ENCODE peak calls at places on chromosomes 4 and X, in five cellular contexts. Y is fibroblast of mammary gland, M is cardiac fibroblast, B is fibroblast of lung, P is coronary artery. R is an unnamed sample.

GRCh38 chr4:174999407-174999806 is 81.2 kb downstream of the ADAM29 start:
- DNase-seq in P (no peak), Y (peak; percentile 45), M (no peak), B (peak; percentile 51), R (no peak)

GRCh38 chrX:113353134-113353533 is 512.5 kb upstream of the AMOT start:
- DNase-seq in B (no peak), P (no peak), M (no peak), Y (no peak), R (no peak)

GRCh38 chrX:118370921-118371624 is 25.2 kb downstream of the WDR44 start:
- DNase-seq in Y (peak; percentile 48), P (no peak), B (peak; percentile 63), M (peak; percentile 55), R (peak; percentile 55)

GRCh38 chr4:951594-952468 is 19.6 kb downstream of the TMEM175 start:
- DNase-seq in Y (no peak), P (no peak), M (no peak), B (no peak), R (no peak)

GRCh38 chr4:149344436-149344835 is 471.2 kb downstream of the IQCM start:
- DNase-seq in Y (peak; percentile 93), M (peak; percentile 83), P (no peak), B (peak; percentile 83), R (peak; percentile 61)

GRCh38 chrX:45712067-45712466 is 511.4 kb upstream of the DIPK2B start:
- DNase-seq in P (no peak), B (peak; percentile 77), Y (peak; percentile 80), M (no peak), R (peak; percentile 71)

GRCh38 chr4:86523333-86523732 is 70.8 kb upstream of the PTPN13 start:
- DNase-seq in M (no peak), P (no peak), Y (no peak), B (no peak), R (no peak)

GRCh38 chr4:36274158-36274557 is 7.3 kb upstream of the DTHD1 start:
- DNase-seq in P (no peak), M (no peak), Y (no peak), B (peak; percentile 39), R (no peak)

DNA sequence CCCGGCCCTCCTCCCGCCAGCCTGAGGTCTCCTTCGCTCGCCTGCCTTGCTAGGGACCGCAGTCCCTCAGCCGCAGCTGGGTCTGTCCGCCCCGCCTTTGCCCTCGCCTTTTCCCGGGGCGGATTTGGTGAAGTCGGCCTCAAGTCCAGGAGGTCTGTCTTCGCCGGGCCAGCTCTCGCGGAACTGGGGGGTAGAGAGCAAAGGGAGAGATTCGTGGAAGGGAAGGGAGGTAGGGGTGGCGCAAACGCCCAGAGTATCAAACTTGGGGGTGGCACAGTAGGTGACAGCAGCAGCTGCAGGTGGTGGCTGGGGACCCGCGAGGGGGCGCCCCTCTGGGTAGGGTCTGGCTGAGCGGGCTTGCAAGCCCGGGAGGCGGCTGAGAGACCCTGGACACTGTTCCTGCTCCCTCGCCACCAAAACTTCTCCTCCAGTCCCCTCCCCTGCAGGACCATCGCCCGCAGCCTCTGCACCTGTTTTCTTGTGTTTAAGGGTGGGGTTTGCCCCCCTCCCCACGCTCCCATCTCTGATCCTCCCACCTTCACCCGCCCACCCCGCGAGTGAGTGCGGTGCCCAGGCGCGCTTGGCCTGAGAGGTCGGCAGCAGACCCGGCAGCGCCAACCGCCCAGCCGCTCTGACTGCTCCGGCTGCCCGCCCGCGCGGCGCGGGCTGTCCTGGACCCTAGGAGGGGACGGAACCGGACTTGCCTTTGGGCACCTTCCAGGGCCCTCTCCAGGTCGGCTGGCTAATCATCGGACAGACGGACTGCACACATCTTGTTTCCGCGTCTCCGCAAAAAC is at the start of gene NPY2R:
- DNase-seq in M (no peak), P (no peak), B (peak; percentile 3), Y (peak; percentile 7), R (no peak)
- TF ChIP-seq CTCF in M (no peak), P (no peak), B (no peak), Y (no peak), R (no peak)

DNA sequence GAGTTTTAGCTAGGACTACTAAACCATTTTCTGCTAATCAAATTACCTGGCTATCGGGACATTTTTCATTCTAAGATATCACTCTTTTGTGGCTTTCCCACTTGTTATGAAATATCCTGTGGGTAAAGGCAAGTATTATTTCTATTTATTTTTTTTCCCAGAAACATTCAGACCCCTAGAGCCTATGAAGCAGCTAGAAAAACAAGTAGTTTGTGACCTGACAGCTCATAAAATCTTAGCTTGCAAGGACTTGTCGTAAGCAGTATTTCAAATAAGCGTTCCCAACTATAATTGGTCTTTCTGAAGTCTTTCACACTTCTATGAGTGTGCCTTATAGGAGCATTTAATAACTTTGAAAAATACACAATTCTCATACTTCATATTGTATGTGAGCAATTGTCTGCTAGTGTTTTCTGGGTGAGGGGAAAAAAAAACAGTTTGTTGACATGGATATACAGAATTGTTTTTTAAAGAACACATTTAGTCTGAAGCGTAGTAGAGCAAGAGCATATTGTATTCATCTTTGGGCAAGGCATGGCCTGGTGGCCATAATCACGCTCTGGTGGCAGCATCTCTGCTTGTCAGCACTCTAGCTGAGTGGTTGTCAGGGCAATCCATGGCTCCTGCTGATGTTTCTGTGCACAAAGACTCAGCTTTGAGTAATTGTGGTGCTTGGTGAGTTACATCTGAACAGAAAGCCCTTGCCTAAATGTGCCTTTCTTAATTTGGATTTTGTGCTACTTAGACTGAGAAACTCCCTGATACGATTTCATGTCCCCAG is 2.6 kb downstream of the MCUB start:
- DNase-seq in Y (no peak), M (no peak), P (no peak), B (no peak), R (no peak)
- H3K4me3 ChIP-seq in Y (no peak overlapping the region), M (no peak overlapping the region), P (no peak overlapping the region), B (no peak overlapping the region), R (no peak overlapping the region)

DNA sequence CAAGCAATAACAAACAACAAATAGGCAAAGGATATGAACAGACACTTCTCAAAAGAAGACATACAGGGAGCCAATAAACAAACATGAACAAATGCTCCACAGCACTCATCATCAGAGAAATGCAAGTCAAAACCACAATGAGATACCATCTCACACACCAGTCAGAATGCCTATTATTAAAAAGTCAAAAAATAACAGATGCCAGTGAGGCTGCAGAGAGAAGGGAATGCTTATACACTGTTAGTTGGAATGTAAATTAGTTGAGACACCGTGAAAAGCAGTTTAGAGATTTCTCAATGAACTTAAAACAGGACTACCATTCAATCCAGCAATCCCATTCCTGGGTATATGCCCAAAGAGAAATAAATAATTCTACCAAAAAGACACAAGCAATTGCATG is 129.8 kb upstream of the MAGEB2 start:
- DNase-seq in M (peak; percentile 1), B (no peak), Y (no peak), P (no peak), R (no peak)
- TF ChIP-seq CTCF in M (no peak), B (no peak), Y (no peak), P (no peak), R (no peak)

GRCh38 chr4:173345648-173346047 is 11.5 kb upstream of the HMGB2 start:
- DNase-seq in P (no peak), Y (no peak), M (no peak), B (no peak), R (no peak)

GRCh38 chr4:173347467-173347866 is 13.3 kb upstream of the HMGB2 start:
- DNase-seq in P (no peak), Y (no peak), B (no peak), M (no peak), R (no peak)

GRCh38 chr4:173343832-173344397 is 9.8 kb upstream of the HMGB2 start:
- DNase-seq in M (no peak), P (no peak), B (no peak), Y (no peak), R (no peak)

DNA sequence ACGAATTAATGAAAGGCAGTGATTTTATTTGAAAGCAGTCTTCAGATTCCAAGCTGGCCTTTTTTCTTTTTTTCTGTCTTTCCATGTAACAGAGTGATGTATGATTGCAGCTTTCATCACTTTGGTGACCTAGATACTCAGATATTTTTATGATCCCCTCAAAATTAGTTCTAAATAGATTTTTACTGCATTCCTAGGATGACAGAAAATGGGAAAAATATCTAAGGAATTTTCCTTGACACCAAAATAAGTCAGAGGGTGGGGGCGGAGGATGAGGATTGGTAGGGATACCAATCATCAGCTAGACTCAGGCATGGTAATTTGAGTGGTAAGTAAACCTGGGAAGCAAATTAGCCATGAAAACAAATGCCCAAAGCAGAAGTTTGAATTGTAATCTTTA is 11.9 kb upstream of the HMGB2 start:
- DNase-seq in P (no peak), B (peak; percentile 76), M (peak; percentile 27), Y (peak; percentile 43), R (peak; percentile 32)
- H3K4me3 ChIP-seq in P (no peak overlapping the region), B (no peak overlapping the region), M (no peak overlapping the region), Y (no peak overlapping the region), R (no peak overlapping the region)

GRCh38 chrX:78708171-78708570 is 39.3 kb upstream of the LPAR4 start:
- DNase-seq in P (no peak), B (peak; percentile 38), Y (peak; percentile 62), M (peak; percentile 61), R (peak; percentile 58)
- TF ChIP-seq CTCF in P (no peak), B (peak; percentile 54), Y (peak; percentile 71), M (peak; percentile 58), R (peak; percentile 63)

GRCh38 chr4:144645621-144646522 is at the start of gene HHIP:
- DNase-seq in P (no peak), M (peak; percentile 83), B (peak; percentile 78), Y (peak; percentile 36), R (peak; percentile 79)

GRCh38 chr4:144644368-144645101 is 1.4 kb upstream of the HHIP start:
- DNase-seq in B (no peak), M (no peak), Y (no peak), P (no peak), R (peak; percentile 37)

GRCh38 chr4:144647095-144647959 is 1.4 kb downstream of the HHIP start:
- DNase-seq in B (peak; percentile 68), Y (peak; percentile 53), P (no peak), M (peak; percentile 76), R (peak; percentile 78)

GRCh38 chr4:144646523-144647094 is 653 bp downstream of the HHIP start:
- DNase-seq in B (peak; percentile 35), P (no peak), Y (no peak), M (peak; percentile 34), R (peak; percentile 35)

DNA sequence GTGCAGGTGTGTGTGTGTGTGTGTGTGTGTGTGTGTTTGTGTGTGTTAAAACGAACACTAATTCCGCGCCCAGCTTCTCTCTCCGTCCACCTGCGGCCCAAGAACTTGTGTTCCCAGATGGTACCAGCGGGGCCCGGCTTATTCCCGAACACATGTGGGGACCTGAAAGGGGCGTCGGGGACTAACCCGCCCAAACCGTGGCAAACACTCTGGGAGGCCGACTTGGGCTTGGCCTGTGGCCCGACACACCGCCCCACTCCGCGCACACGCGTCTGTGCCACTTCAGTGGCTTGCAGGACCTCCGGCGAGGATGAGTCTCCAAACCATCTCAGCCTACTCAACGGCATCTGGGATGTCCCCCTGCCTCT is 870 bp upstream of the HHIP start:
- DNase-seq in Y (no peak), M (peak; percentile 31), B (peak; percentile 32), P (no peak), R (peak; percentile 44)
- H3K4me3 ChIP-seq in Y (peak overlapping the region; percentile 30), M (peak overlapping the region; percentile 73), B (peak overlapping the region; percentile 62), P (peak overlapping the region; percentile 76), R (peak overlapping the region; percentile 92)

GRCh38 chr4:185488650-185489049 is 17.1 kb upstream of the CCDC110 start:
- DNase-seq in P (no peak), B (no peak), Y (no peak), M (no peak), R (no peak)
- TF ChIP-seq CTCF in P (no peak), B (no peak), Y (no peak), M (no peak), R (no peak)